ENCODE peak calls at places on chromosomes 5 and 9, in seven cellular contexts. O is AG04450, L is H1, R is lower lobe of right lung, E is body of pancreas, A is H9, U is uterus. S is an unnamed sample.

GRCh38 chr5:90504743-90505142 is 24.6 kb downstream of the LYSMD3 start:
- DNase-seq in R (no peak), U (no peak), O (no peak), L (no peak), E (no peak), A (no peak), S (no peak)

GRCh38 chr9:130963916-130964315 is 24.9 kb upstream of the FIBCD1 start:
- DNase-seq in R (no peak), A (no peak), L (no peak), E (no peak), U (no peak), O (no peak), S (no peak)

GRCh38 chr5:159971931-159972461 is 36.9 kb upstream of the TTC1 start:
- DNase-seq in R (no peak), E (peak; percentile 15), U (no peak), A (peak; percentile 48), O (no peak), L (no peak), S (no peak)

GRCh38 chr5:122774861-122775712 is at the start of gene SNX2:
- DNase-seq in U (peak; percentile 93), A (peak; percentile 93), E (peak; percentile 95), R (peak; percentile 96), L (peak; percentile 61), O (peak; percentile 46), S (peak; percentile 99)

GRCh38 chr5:6086871-6087270 is 291.5 kb downstream of the MED10 start:
- DNase-seq in O (no peak), E (no peak), R (no peak), L (no peak), A (no peak), U (no peak), S (no peak)

GRCh38 chr9:31394040-31394473 is 990.4 kb upstream of the ACO1 start:
- DNase-seq in R (no peak), U (no peak), A (no peak), O (no peak), E (no peak), L (no peak), S (no peak)

GRCh38 chr5:42858031-42858643 is 46.4 kb upstream of the SELENOP start:
- DNase-seq in E (no peak), A (no peak), O (no peak), L (no peak), R (no peak), U (no peak), S (no peak)

GRCh38 chr5:25387949-25388348 is 743.2 kb upstream of the CDH10 start:
- DNase-seq in O (no peak), R (no peak), L (no peak), E (no peak), A (no peak), U (no peak), S (no peak)

GRCh38 chr9:9791621-9792020 is 821.2 kb downstream of the PTPRD start:
- DNase-seq in R (no peak), A (no peak), E (no peak), L (no peak), U (no peak), O (no peak), S (no peak)

GRCh38 chr5:38253759-38254158 is 4.6 kb upstream of the EGFLAM start:
- DNase-seq in O (no peak), U (no peak), E (no peak), R (no peak), A (no peak), L (no peak), S (no peak)

GRCh38 chr9:133058051-133058450 is 3.7 kb upstream of the CEL start:
- DNase-seq in A (no peak), R (peak; percentile 20), O (no peak), L (no peak), U (no peak), E (no peak), S (no peak)

GRCh38 chr9:123507992-123508391 is 152.0 kb downstream of the CRB2 start:
- DNase-seq in O (no peak), E (no peak), L (no peak), A (no peak), R (no peak), U (no peak), S (no peak)

GRCh38 chr9:93266521-93267001 is 82.6 kb downstream of the WNK2 start:
- DNase-seq in R (no peak), U (no peak), E (no peak), L (no peak), O (no peak), A (no peak), S (no peak)

GRCh38 chr9:33263131-33263935 is 1.2 kb downstream of the BAG1 start:
- DNase-seq in R (no peak), A (no peak), L (no peak), U (peak; percentile 22), O (no peak), E (no peak), S (no peak)

GRCh38 chr9:15373201-15373530 is 49.5 kb upstream of the SNAPC3 start:
- DNase-seq in E (no peak), U (no peak), L (no peak), O (peak; percentile 92), R (no peak), A (no peak), S (no peak)

GRCh38 chr5:105530716-105531261 is 1968.2 kb upstream of the NUDT12 start:
- DNase-seq in L (no peak), O (no peak), A (no peak), R (no peak), E (no peak), U (no peak), S (no peak)

GRCh38 chr5:125215593-125215992 is 469.2 kb upstream of the ZNF608 start:
- DNase-seq in R (no peak), L (no peak), O (no peak), E (no peak), U (no peak), A (no peak), S (no peak)

GRCh38 chr9:105066265-105066865 is 138.4 kb upstream of the ABCA1 start:
- DNase-seq in E (no peak), A (no peak), R (no peak), U (no peak), O (no peak), L (no peak), S (peak; percentile 60)

GRCh38 chr5:168047043-168047668 is 244.3 kb upstream of the WWC1 start:
- DNase-seq in O (no peak), R (no peak), A (peak; percentile 84), L (peak; percentile 54), E (peak; percentile 66), U (no peak), S (no peak)

GRCh38 chr5:172956228-172956627 is 3.0 kb upstream of the RPL26L1 start:
- DNase-seq in R (no peak), U (no peak), E (no peak), L (no peak), O (no peak), A (no peak), S (no peak)

GRCh38 chr5:172959824-172960799 is 888 bp downstream of the RPL26L1 start:
- DNase-seq in A (no peak), E (no peak), U (no peak), R (no peak), O (no peak), L (no peak), S (no peak)

GRCh38 chr5:172957458-172957857 is 1.8 kb upstream of the RPL26L1 start:
- DNase-seq in L (no peak), R (no peak), A (no peak), U (no peak), O (no peak), E (no peak), S (no peak)

GRCh38 chr5:172956936-172957335 is 2.3 kb upstream of the RPL26L1 start:
- DNase-seq in R (no peak), L (no peak), O (no peak), A (no peak), E (no peak), U (no peak), S (no peak)

GRCh38 chr5:172958268-172959046 is 767 bp upstream of the RPL26L1 start:
- DNase-seq in L (peak; percentile 33), U (peak; percentile 61), R (peak; percentile 82), E (peak; percentile 62), A (peak; percentile 82), O (no peak), S (peak; percentile 90)
- H3K27ac ChIP-seq in L (no peak overlapping the region), U (peak overlapping the region; percentile 76), R (peak overlapping the region; percentile 88), E (peak overlapping the region; percentile 78), A (no peak overlapping the region), O (peak overlapping the region; percentile 86), S (peak overlapping the region; percentile 61)

GRCh38 chr9:129655142-129655541 is 10.3 kb upstream of the PRRX2 start:
- DNase-seq in O (no peak), A (no peak), U (no peak), E (no peak), L (no peak), R (no peak), S (no peak)
- H3K27ac ChIP-seq in O (no peak overlapping the region), A (no peak overlapping the region), U (peak overlapping the region; percentile 74), E (no peak overlapping the region), L (no peak overlapping the region), R (no peak overlapping the region), S (no peak overlapping the region)

DNA sequence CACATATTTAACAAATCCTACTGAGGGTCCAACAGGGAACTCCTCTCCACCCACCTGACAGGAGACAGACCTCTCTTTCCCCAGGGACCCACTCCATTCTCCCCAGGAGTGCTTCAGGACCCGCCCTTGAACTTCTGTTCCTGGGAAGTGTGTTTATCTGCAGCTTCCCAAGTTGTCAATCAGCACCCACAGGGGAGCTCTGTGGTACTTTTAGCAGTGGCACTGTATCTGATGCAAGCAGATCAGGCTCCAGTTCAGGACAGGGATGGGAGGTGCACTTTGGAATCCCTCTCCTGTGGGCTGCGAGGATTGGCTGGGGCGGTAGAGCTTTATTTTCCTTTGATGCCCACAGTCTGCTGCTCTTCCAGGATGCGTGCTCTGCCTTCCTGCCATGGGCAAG is 8.7 kb downstream of the GALNT10 start:
- DNase-seq in E (no peak), A (no peak), O (no peak), R (no peak), L (no peak), U (no peak), S (no peak)
- H3K27ac ChIP-seq in E (no peak overlapping the region), A (no peak overlapping the region), O (peak overlapping the region; percentile 75), R (no peak overlapping the region), L (no peak overlapping the region), U (no peak overlapping the region), S (no peak overlapping the region)

GRCh38 chr9:91908293-91908623 is 41.8 kb downstream of the ROR2 start:
- DNase-seq in O (no peak), E (no peak), R (no peak), A (no peak), U (no peak), L (no peak), S (no peak)

GRCh38 chr9:91905237-91905650 is 44.8 kb downstream of the ROR2 start:
- DNase-seq in E (no peak), L (no peak), O (no peak), U (no peak), R (no peak), A (no peak), S (no peak)

GRCh38 chr9:91905958-91906585 is 44.0 kb downstream of the ROR2 start:
- DNase-seq in R (peak; percentile 66), E (no peak), O (no peak), L (no peak), A (no peak), U (no peak), S (peak; percentile 80)

GRCh38 chr9:91908746-91909145 is 41.3 kb downstream of the ROR2 start:
- DNase-seq in R (no peak), A (no peak), O (no peak), E (no peak), L (no peak), U (no peak), S (no peak)

GRCh38 chr9:91907387-91908292 is 42.4 kb downstream of the ROR2 start:
- DNase-seq in O (no peak), U (no peak), A (no peak), E (no peak), R (no peak), L (no peak), S (no peak)
- H3K27ac ChIP-seq in O (no peak overlapping the region), U (no peak overlapping the region), A (no peak overlapping the region), E (no peak overlapping the region), R (no peak overlapping the region), L (no peak overlapping the region), S (no peak overlapping the region)

GRCh38 chr9:5625916-5626315 is 3.0 kb upstream of the RIC1 start:
- DNase-seq in R (no peak), A (no peak), E (no peak), O (no peak), L (no peak), U (no peak), S (no peak)
- H3K27ac ChIP-seq in R (peak overlapping the region; percentile 97), A (no peak overlapping the region), E (no peak overlapping the region), O (peak overlapping the region; percentile 2), L (no peak overlapping the region), U (no peak overlapping the region), S (no peak overlapping the region)

S was measured in aorta.